ENCODE peak calls at places on chromosome 7, in seven cellular contexts. One of them, this sample, is unnamed.

GRCh38 chr7:107446988-107447387 is 22.9 kb upstream of the GPR22 start:
- DNase-seq in stimulated activated CD4-positive, alpha-beta T cell treated with anti-CD3 and anti-CD28 coated beads, Interleukin-4, amount 100 ng/mL, for 1 hour: no peak
- DNase-seq in effector memory CD8-positive, alpha-beta T cell: no peak
- DNase-seq in EH: peak
- DNase-seq in T-helper 1 cell: no peak
- DNase-seq in effector CD4-positive, alpha-beta T cell: no peak
- DNase-seq in activated CD8-positive, alpha-beta T cell treated with anti-CD3 and anti-CD28 coated beads for 36 hours: no peak
- DNase-seq in this sample: no peak

GRCh38 chr7:70570961-70571360 is 561.0 kb upstream of the GALNT17 start:
- DNase-seq in effector CD4-positive, alpha-beta T cell: no peak
- DNase-seq in T-helper 1 cell: no peak
- DNase-seq in stimulated activated CD4-positive, alpha-beta T cell treated with anti-CD3 and anti-CD28 coated beads, Interleukin-4, amount 100 ng/mL, for 1 hour: no peak
- DNase-seq in EH: no peak
- DNase-seq in effector memory CD8-positive, alpha-beta T cell: no peak
- DNase-seq in activated CD8-positive, alpha-beta T cell treated with anti-CD3 and anti-CD28 coated beads for 36 hours: no peak
- DNase-seq in this sample: no peak

GRCh38 chr7:119482671-119483070 is 790.3 kb upstream of the KCND2 start:
- DNase-seq in T-helper 1 cell: no peak
- DNase-seq in effector memory CD8-positive, alpha-beta T cell: no peak
- DNase-seq in activated CD8-positive, alpha-beta T cell treated with anti-CD3 and anti-CD28 coated beads for 36 hours: no peak
- DNase-seq in stimulated activated CD4-positive, alpha-beta T cell treated with anti-CD3 and anti-CD28 coated beads, Interleukin-4, amount 100 ng/mL, for 1 hour: no peak
- DNase-seq in EH: no peak
- DNase-seq in effector CD4-positive, alpha-beta T cell: no peak
- DNase-seq in this sample: no peak

GRCh38 chr7:39288303-39288702 is 277.9 kb upstream of the YAE1 start:
- DNase-seq in effector memory CD8-positive, alpha-beta T cell: no peak
- DNase-seq in stimulated activated CD4-positive, alpha-beta T cell treated with anti-CD3 and anti-CD28 coated beads, Interleukin-4, amount 100 ng/mL, for 1 hour: no peak
- DNase-seq in activated CD8-positive, alpha-beta T cell treated with anti-CD3 and anti-CD28 coated beads for 36 hours: no peak
- DNase-seq in T-helper 1 cell: no peak
- DNase-seq in effector CD4-positive, alpha-beta T cell: no peak
- DNase-seq in EH: no peak
- DNase-seq in this sample: no peak

GRCh38 chr7:19368540-19368939 is 223.3 kb upstream of the FERD3L start:
- DNase-seq in EH: no peak
- DNase-seq in effector CD4-positive, alpha-beta T cell: no peak
- DNase-seq in effector memory CD8-positive, alpha-beta T cell: no peak
- DNase-seq in T-helper 1 cell: no peak
- DNase-seq in stimulated activated CD4-positive, alpha-beta T cell treated with anti-CD3 and anti-CD28 coated beads, Interleukin-4, amount 100 ng/mL, for 1 hour: no peak
- DNase-seq in activated CD8-positive, alpha-beta T cell treated with anti-CD3 and anti-CD28 coated beads for 36 hours: no peak
- DNase-seq in this sample: no peak

GRCh38 chr7:125857606-125858005 is 928.0 kb upstream of the POT1 start:
- DNase-seq in activated CD8-positive, alpha-beta T cell treated with anti-CD3 and anti-CD28 coated beads for 36 hours: no peak
- DNase-seq in EH: no peak
- DNase-seq in T-helper 1 cell: no peak
- DNase-seq in stimulated activated CD4-positive, alpha-beta T cell treated with anti-CD3 and anti-CD28 coated beads, Interleukin-4, amount 100 ng/mL, for 1 hour: no peak
- DNase-seq in effector memory CD8-positive, alpha-beta T cell: no peak
- DNase-seq in effector CD4-positive, alpha-beta T cell: no peak
- DNase-seq in this sample: no peak

GRCh38 chr7:96218844-96219243 is 103.1 kb downstream of the SLC25A13 start:
- DNase-seq in effector memory CD8-positive, alpha-beta T cell: no peak
- DNase-seq in effector CD4-positive, alpha-beta T cell: no peak
- DNase-seq in stimulated activated CD4-positive, alpha-beta T cell treated with anti-CD3 and anti-CD28 coated beads, Interleukin-4, amount 100 ng/mL, for 1 hour: no peak
- DNase-seq in T-helper 1 cell: no peak
- DNase-seq in EH: no peak
- DNase-seq in activated CD8-positive, alpha-beta T cell treated with anti-CD3 and anti-CD28 coated beads for 36 hours: no peak
- DNase-seq in this sample: no peak

GRCh38 chr7:57404343-57404966 is 45.5 kb upstream of the ZNF716 start:
- DNase-seq in effector memory CD8-positive, alpha-beta T cell: no peak
- DNase-seq in stimulated activated CD4-positive, alpha-beta T cell treated with anti-CD3 and anti-CD28 coated beads, Interleukin-4, amount 100 ng/mL, for 1 hour: no peak
- DNase-seq in EH: no peak
- DNase-seq in effector CD4-positive, alpha-beta T cell: no peak
- DNase-seq in activated CD8-positive, alpha-beta T cell treated with anti-CD3 and anti-CD28 coated beads for 36 hours: no peak
- DNase-seq in T-helper 1 cell: no peak
- DNase-seq in this sample: no peak

GRCh38 chr7:55488221-55488620 is 84.1 kb downstream of the VOPP1 start:
- DNase-seq in effector CD4-positive, alpha-beta T cell: no peak
- DNase-seq in T-helper 1 cell: no peak
- DNase-seq in EH: no peak
- DNase-seq in activated CD8-positive, alpha-beta T cell treated with anti-CD3 and anti-CD28 coated beads for 36 hours: no peak
- DNase-seq in effector memory CD8-positive, alpha-beta T cell: no peak
- DNase-seq in stimulated activated CD4-positive, alpha-beta T cell treated with anti-CD3 and anti-CD28 coated beads, Interleukin-4, amount 100 ng/mL, for 1 hour: no peak
- DNase-seq in this sample: no peak

GRCh38 chr7:158814637-158815036 is 14.7 kb downstream of the ESYT2 start:
- DNase-seq in stimulated activated CD4-positive, alpha-beta T cell treated with anti-CD3 and anti-CD28 coated beads, Interleukin-4, amount 100 ng/mL, for 1 hour: peak
- DNase-seq in activated CD8-positive, alpha-beta T cell treated with anti-CD3 and anti-CD28 coated beads for 36 hours: peak
- DNase-seq in effector CD4-positive, alpha-beta T cell: peak
- DNase-seq in EH: no peak
- DNase-seq in T-helper 1 cell: peak
- DNase-seq in effector memory CD8-positive, alpha-beta T cell: peak
- DNase-seq in this sample: no peak

GRCh38 chr7:92691578-92691977 is 101.4 kb upstream of the FAM133B start:
- DNase-seq in effector CD4-positive, alpha-beta T cell: no peak
- DNase-seq in stimulated activated CD4-positive, alpha-beta T cell treated with anti-CD3 and anti-CD28 coated beads, Interleukin-4, amount 100 ng/mL, for 1 hour: no peak
- DNase-seq in T-helper 1 cell: peak
- DNase-seq in EH: peak
- DNase-seq in effector memory CD8-positive, alpha-beta T cell: peak
- DNase-seq in activated CD8-positive, alpha-beta T cell treated with anti-CD3 and anti-CD28 coated beads for 36 hours: peak
- DNase-seq in this sample: no peak

GRCh38 chr7:101814081-101814995 is 3.1 kb upstream of the CUX1 start:
- DNase-seq in activated CD8-positive, alpha-beta T cell treated with anti-CD3 and anti-CD28 coated beads for 36 hours: peak
- DNase-seq in T-helper 1 cell: peak
- DNase-seq in EH: peak
- DNase-seq in effector memory CD8-positive, alpha-beta T cell: peak
- DNase-seq in stimulated activated CD4-positive, alpha-beta T cell treated with anti-CD3 and anti-CD28 coated beads, Interleukin-4, amount 100 ng/mL, for 1 hour: peak
- DNase-seq in effector CD4-positive, alpha-beta T cell: peak
- DNase-seq in this sample: peak

GRCh38 chr7:38316733-38317360 is 43.4 kb upstream of the TARP start:
- DNase-seq in effector memory CD8-positive, alpha-beta T cell: no peak
- DNase-seq in stimulated activated CD4-positive, alpha-beta T cell treated with anti-CD3 and anti-CD28 coated beads, Interleukin-4, amount 100 ng/mL, for 1 hour: no peak
- DNase-seq in effector CD4-positive, alpha-beta T cell: no peak
- DNase-seq in T-helper 1 cell: no peak
- DNase-seq in EH: peak
- DNase-seq in activated CD8-positive, alpha-beta T cell treated with anti-CD3 and anti-CD28 coated beads for 36 hours: no peak
- DNase-seq in this sample: no peak

GRCh38 chr7:139471740-139472353 is 11.6 kb downstream of the KLRG2 start:
- DNase-seq in T-helper 1 cell: no peak
- DNase-seq in activated CD8-positive, alpha-beta T cell treated with anti-CD3 and anti-CD28 coated beads for 36 hours: no peak
- DNase-seq in effector memory CD8-positive, alpha-beta T cell: no peak
- DNase-seq in stimulated activated CD4-positive, alpha-beta T cell treated with anti-CD3 and anti-CD28 coated beads, Interleukin-4, amount 100 ng/mL, for 1 hour: no peak
- DNase-seq in EH: peak
- DNase-seq in effector CD4-positive, alpha-beta T cell: no peak
- DNase-seq in this sample: no peak

GRCh38 chr7:149317986-149318672 is 56.1 kb downstream of the ZNF783 start:
- DNase-seq in stimulated activated CD4-positive, alpha-beta T cell treated with anti-CD3 and anti-CD28 coated beads, Interleukin-4, amount 100 ng/mL, for 1 hour: no peak
- DNase-seq in effector memory CD8-positive, alpha-beta T cell: no peak
- DNase-seq in effector CD4-positive, alpha-beta T cell: no peak
- DNase-seq in EH: no peak
- DNase-seq in activated CD8-positive, alpha-beta T cell treated with anti-CD3 and anti-CD28 coated beads for 36 hours: peak
- DNase-seq in T-helper 1 cell: no peak
- DNase-seq in this sample: no peak

GRCh38 chr7:47253650-47254080 is 328.2 kb downstream of the TNS3 start:
- DNase-seq in activated CD8-positive, alpha-beta T cell treated with anti-CD3 and anti-CD28 coated beads for 36 hours: peak
- DNase-seq in effector memory CD8-positive, alpha-beta T cell: no peak
- DNase-seq in effector CD4-positive, alpha-beta T cell: no peak
- DNase-seq in stimulated activated CD4-positive, alpha-beta T cell treated with anti-CD3 and anti-CD28 coated beads, Interleukin-4, amount 100 ng/mL, for 1 hour: no peak
- DNase-seq in EH: peak
- DNase-seq in T-helper 1 cell: no peak
- DNase-seq in this sample: no peak

GRCh38 chr7:156515911-156516790 is 124.4 kb upstream of the RNF32 start:
- DNase-seq in effector CD4-positive, alpha-beta T cell: no peak
- DNase-seq in T-helper 1 cell: no peak
- DNase-seq in effector memory CD8-positive, alpha-beta T cell: no peak
- DNase-seq in EH: no peak
- DNase-seq in stimulated activated CD4-positive, alpha-beta T cell treated with anti-CD3 and anti-CD28 coated beads, Interleukin-4, amount 100 ng/mL, for 1 hour: no peak
- DNase-seq in activated CD8-positive, alpha-beta T cell treated with anti-CD3 and anti-CD28 coated beads for 36 hours: no peak
- DNase-seq in this sample: no peak

GRCh38 chr7:2492038-2492437 is 15.8 kb upstream of the GRIFIN start:
- DNase-seq in T-helper 1 cell: no peak
- DNase-seq in EH: no peak
- DNase-seq in effector memory CD8-positive, alpha-beta T cell: no peak
- DNase-seq in stimulated activated CD4-positive, alpha-beta T cell treated with anti-CD3 and anti-CD28 coated beads, Interleukin-4, amount 100 ng/mL, for 1 hour: no peak
- DNase-seq in activated CD8-positive, alpha-beta T cell treated with anti-CD3 and anti-CD28 coated beads for 36 hours: no peak
- DNase-seq in effector CD4-positive, alpha-beta T cell: no peak
- DNase-seq in this sample: no peak

GRCh38 chr7:130996205-130996840 is 262.3 kb upstream of the KLF14 start:
- DNase-seq in effector memory CD8-positive, alpha-beta T cell: no peak
- DNase-seq in T-helper 1 cell: no peak
- DNase-seq in stimulated activated CD4-positive, alpha-beta T cell treated with anti-CD3 and anti-CD28 coated beads, Interleukin-4, amount 100 ng/mL, for 1 hour: no peak
- DNase-seq in EH: peak
- DNase-seq in effector CD4-positive, alpha-beta T cell: no peak
- DNase-seq in activated CD8-positive, alpha-beta T cell treated with anti-CD3 and anti-CD28 coated beads for 36 hours: no peak
- DNase-seq in this sample: no peak

GRCh38 chr7:135193615-135194081 is 17.7 kb downstream of the WDR91 start:
- DNase-seq in EH: peak
- DNase-seq in effector CD4-positive, alpha-beta T cell: no peak
- DNase-seq in effector memory CD8-positive, alpha-beta T cell: no peak
- DNase-seq in T-helper 1 cell: no peak
- DNase-seq in stimulated activated CD4-positive, alpha-beta T cell treated with anti-CD3 and anti-CD28 coated beads, Interleukin-4, amount 100 ng/mL, for 1 hour: no peak
- DNase-seq in activated CD8-positive, alpha-beta T cell treated with anti-CD3 and anti-CD28 coated beads for 36 hours: no peak
- DNase-seq in this sample: no peak

GRCh38 chr7:148856891-148857290 is 27.2 kb downstream of the EZH2 start:
- DNase-seq in EH: no peak
- DNase-seq in activated CD8-positive, alpha-beta T cell treated with anti-CD3 and anti-CD28 coated beads for 36 hours: peak
- DNase-seq in effector memory CD8-positive, alpha-beta T cell: no peak
- DNase-seq in stimulated activated CD4-positive, alpha-beta T cell treated with anti-CD3 and anti-CD28 coated beads, Interleukin-4, amount 100 ng/mL, for 1 hour: no peak
- DNase-seq in effector CD4-positive, alpha-beta T cell: no peak
- DNase-seq in T-helper 1 cell: peak
- DNase-seq in this sample: no peak

GRCh38 chr7:22723171-22723601 is 3.8 kb upstream of the IL6 start:
- DNase-seq in activated CD8-positive, alpha-beta T cell treated with anti-CD3 and anti-CD28 coated beads for 36 hours: no peak
- DNase-seq in effector CD4-positive, alpha-beta T cell: no peak
- DNase-seq in effector memory CD8-positive, alpha-beta T cell: no peak
- DNase-seq in EH: peak
- DNase-seq in stimulated activated CD4-positive, alpha-beta T cell treated with anti-CD3 and anti-CD28 coated beads, Interleukin-4, amount 100 ng/mL, for 1 hour: no peak
- DNase-seq in T-helper 1 cell: no peak
- DNase-seq in this sample: peak

This sample was measured in KG1.